ENCODE peak calls at places on chromosomes 12 and 14, in eight cellular contexts. Y is amniotic epithelial cell; F is NCI-H146; T is left colon; U is activated CD8-positive, alpha-beta memory T cell treated with anti-CD3 and anti-CD28 coated beads for 24 hours; Q is Calu3; P is endothelial cell of umbilical vein; M is CD8-positive, alpha-beta memory T cell. I is an unnamed sample.

GRCh38 chr14:24013654-24014514 is 25.2 kb downstream of the DHRS4L2 start:
- DNase-seq in M (peak), U (peak), P (peak), Q (peak), T (peak), Y (peak), F (peak), I (peak)

GRCh38 chr14:104724981-104725771 is 1.1 kb downstream of the ADSS1 start:
- DNase-seq in Q (peak), M (no peak), Y (peak), F (no peak), U (no peak), P (no peak), T (no peak), I (peak)

GRCh38 chr14:21631084-21631483 is 3.7 kb downstream of the OR10G2 start:
- DNase-seq in M (no peak), U (no peak), F (no peak), Q (no peak), T (no peak), P (no peak), Y (no peak), I (no peak)

GRCh38 chr14:59187802-59188460 is 536 bp upstream of the DAAM1 start:
- DNase-seq in P (no peak), Q (no peak), U (no peak), T (peak), Y (no peak), M (peak), F (peak), I (no peak)

GRCh38 chr14:51860836-51861583 is 598 bp downstream of the GNG2 start:
- DNase-seq in P (no peak), F (peak), M (no peak), Q (no peak), U (no peak), T (no peak), Y (peak), I (no peak)

GRCh38 chr12:52903285-52903854 is 1.5 kb downstream of the KRT8 start:
- DNase-seq in U (peak), M (peak), T (peak), F (peak), Q (no peak), P (peak), Y (peak), I (peak)

GRCh38 chr12:39619316-39619659 is 315 bp downstream of the ABCD2 start:
- DNase-seq in T (no peak), Q (no peak), F (no peak), Y (no peak), M (no peak), P (no peak), U (peak), I (no peak)

GRCh38 chr12:94178886-94179285 is 30.5 kb downstream of the PLXNC1 start:
- DNase-seq in U (no peak), T (no peak), Q (no peak), P (no peak), F (no peak), Y (no peak), M (no peak), I (no peak)

GRCh38 chr12:6915023-6915788 is 826 bp downstream of the ENO2 start:
- DNase-seq in U (peak), M (no peak), P (no peak), F (peak), Q (no peak), T (no peak), Y (peak), I (no peak)

GRCh38 chr12:120453977-120454376 is 7.7 kb downstream of the GATC start:
- DNase-seq in F (peak), T (no peak), P (peak), Y (peak), Q (peak), M (peak), U (no peak), I (no peak)

GRCh38 chr14:61372842-61373555 is 51.6 kb downstream of the PRKCH start:
- DNase-seq in T (no peak), Y (no peak), P (no peak), U (no peak), M (no peak), Q (no peak), F (no peak), I (no peak)

GRCh38 chr14:21526672-21527319 is 650 bp upstream of the SALL2 start:
- DNase-seq in T (no peak), M (no peak), P (no peak), Q (no peak), F (peak), Y (no peak), U (peak), I (no peak)

GRCh38 chr12:2422591-2422990 is 369.8 kb downstream of the CACNA1C start:
- DNase-seq in M (peak), P (no peak), F (no peak), Q (no peak), Y (no peak), T (no peak), U (no peak), I (no peak)

GRCh38 chr14:31677630-31678029 is 116.4 kb downstream of the NUBPL start:
- DNase-seq in F (peak), U (no peak), P (no peak), Y (no peak), Q (no peak), T (no peak), M (no peak), I (no peak)

GRCh38 chr14:56687123-56687522 is 107.5 kb downstream of the TMEM260 start:
- DNase-seq in M (no peak), Q (no peak), T (no peak), F (no peak), P (no peak), Y (no peak), U (no peak), I (no peak)

GRCh38 chr14:53881161-53881846 is 75.3 kb downstream of the BMP4 start:
- DNase-seq in Q (no peak), U (no peak), M (no peak), Y (peak), F (no peak), T (no peak), P (peak), I (no peak)

GRCh38 chr12:59834659-59835474 is 239.0 kb downstream of the SLC16A7 start:
- DNase-seq in M (no peak), Y (peak), T (no peak), P (no peak), U (no peak), F (peak), Q (peak), I (no peak)

GRCh38 chr12:17579148-17580026 is 510.6 kb downstream of the RERGL start:
- DNase-seq in F (peak), T (no peak), P (no peak), M (no peak), Y (no peak), Q (no peak), U (no peak), I (no peak)

GRCh38 chr12:90504806-90505205 is 450.2 kb downstream of the CCER1 start:
- DNase-seq in Q (no peak), Y (no peak), T (no peak), F (no peak), P (no peak), M (no peak), U (no peak), I (no peak)

GRCh38 chr12:103503546-103504480 is 8.0 kb upstream of the C12orf42 start:
- DNase-seq in F (peak), U (peak), Y (no peak), Q (no peak), M (peak), T (no peak), P (no peak), I (peak)

GRCh38 chr12:42921741-42922511 is 332.4 kb upstream of the PRICKLE1 start:
- DNase-seq in M (no peak), U (no peak), P (peak), F (no peak), Q (no peak), Y (peak), T (no peak), I (no peak)

GRCh38 chr14:69657961-69658360 is 46.6 kb downstream of the SUSD6 start:
- DNase-seq in T (peak), P (no peak), Y (peak), Q (peak), F (peak), M (no peak), U (no peak), I (peak)

GRCh38 chr14:47332939-47333338 is 342.5 kb downstream of the MDGA2 start:
- DNase-seq in T (no peak), P (no peak), Y (no peak), M (no peak), Q (no peak), F (no peak), U (no peak), I (no peak)

GRCh38 chr12:118190266-118190665 is 54.3 kb downstream of the PEBP1 start:
- DNase-seq in P (peak), F (peak), U (no peak), T (no peak), Y (peak), M (no peak), Q (no peak), I (no peak)

GRCh38 chr12:25155031-25155576 is 39.9 kb downstream of the DNAI7 start:
- DNase-seq in Y (peak), T (no peak), P (peak), F (peak), U (no peak), M (no peak), Q (peak), I (no peak)

GRCh38 chr12:1606021-1606622 is 11.7 kb upstream of the FBXL14 start:
- DNase-seq in Q (peak), F (peak), U (peak), M (peak), Y (peak), P (peak), T (peak), I (peak)

GRCh38 chr14:22843123-22843925 is 6.9 kb downstream of the MMP14 start:
- DNase-seq in F (no peak), M (peak), P (no peak), U (no peak), T (no peak), Y (no peak), Q (no peak), I (no peak)

GRCh38 chr12:105053116-105053572 is 31.1 kb downstream of the ALDH1L2 start:
- DNase-seq in T (peak), F (peak), U (peak), P (peak), M (peak), Q (peak), Y (peak), I (peak)

GRCh38 chr12:47863985-47864384 is 40.8 kb downstream of the VDR start:
- DNase-seq in Y (no peak), Q (no peak), M (no peak), P (no peak), T (no peak), F (no peak), U (no peak), I (no peak)

GRCh38 chr14:55599250-55599879 is 19.4 kb downstream of the KTN1 start:
- DNase-seq in F (peak), T (peak), M (no peak), U (no peak), P (no peak), Q (peak), Y (no peak), I (peak)

GRCh38 chr12:131733874-131734273 is 23.0 kb downstream of the SFSWAP start:
- DNase-seq in M (no peak), Q (no peak), T (no peak), F (no peak), U (peak), Y (no peak), P (no peak), I (no peak)

GRCh38 chr14:97602438-97603117 is 805.4 kb downstream of the VRK1 start:
- DNase-seq in F (no peak), M (peak), Q (no peak), Y (no peak), U (peak), P (no peak), T (no peak), I (no peak)

GRCh38 chr12:115618105-115618504 is 659.4 kb downstream of the MED13L start:
- DNase-seq in F (no peak), Y (no peak), U (no peak), Q (no peak), P (no peak), T (no peak), M (no peak), I (no peak)

I was measured in stomach.